ENCODE peak calls at places on chromosomes 6 and 20, in nine cellular contexts. One of them, this sample, is unnamed.

GRCh38 chr6:4780360-4780812 is 4.2 kb downstream of the CDYL start:
- DNase-seq in A549: peak
- DNase-seq in body of pancreas: no peak
- DNase-seq in H54: no peak
- DNase-seq in transverse colon: peak
- DNase-seq in IMR-90: peak
- DNase-seq in heart left ventricle: no peak
- DNase-seq in adrenal gland: no peak
- DNase-seq in GM12892: no peak
- DNase-seq in this sample: peak

GRCh38 chr6:170344631-170345576 is 38.3 kb downstream of the FAM120B start:
- DNase-seq in body of pancreas: no peak
- DNase-seq in adrenal gland: peak
- DNase-seq in transverse colon: no peak
- DNase-seq in H54: peak
- DNase-seq in GM12892: no peak
- DNase-seq in heart left ventricle: no peak
- DNase-seq in IMR-90: peak
- DNase-seq in A549: peak
- DNase-seq in this sample: no peak

GRCh38 chr6:139149383-139149782 is 14.5 kb downstream of the HECA start:
- DNase-seq in transverse colon: no peak
- DNase-seq in H54: no peak
- DNase-seq in A549: no peak
- DNase-seq in GM12892: no peak
- DNase-seq in body of pancreas: no peak
- DNase-seq in heart left ventricle: no peak
- DNase-seq in adrenal gland: no peak
- DNase-seq in IMR-90: peak
- DNase-seq in this sample: no peak

GRCh38 chr6:50637267-50637666 is 76.1 kb upstream of the TFAP2D start:
- DNase-seq in transverse colon: no peak
- DNase-seq in body of pancreas: no peak
- DNase-seq in A549: no peak
- DNase-seq in heart left ventricle: no peak
- DNase-seq in GM12892: no peak
- DNase-seq in IMR-90: no peak
- DNase-seq in adrenal gland: no peak
- DNase-seq in H54: no peak
- DNase-seq in this sample: no peak

GRCh38 chr6:37732688-37733087 is 35.0 kb upstream of the MDGA1 start:
- DNase-seq in body of pancreas: no peak
- DNase-seq in heart left ventricle: no peak
- DNase-seq in adrenal gland: no peak
- DNase-seq in A549: no peak
- DNase-seq in H54: no peak
- DNase-seq in GM12892: no peak
- DNase-seq in IMR-90: no peak
- DNase-seq in transverse colon: no peak
- DNase-seq in this sample: no peak

GRCh38 chr6:112282217-112282616 is 27.9 kb upstream of the LAMA4 start:
- DNase-seq in IMR-90: peak
- DNase-seq in heart left ventricle: no peak
- DNase-seq in transverse colon: peak
- DNase-seq in GM12892: no peak
- DNase-seq in A549: peak
- DNase-seq in H54: peak
- DNase-seq in adrenal gland: peak
- DNase-seq in body of pancreas: no peak
- DNase-seq in this sample: peak

GRCh38 chr20:58117944-58118343 is 110.5 kb downstream of the ANKRD60 start:
- DNase-seq in IMR-90: no peak
- DNase-seq in A549: no peak
- DNase-seq in adrenal gland: no peak
- DNase-seq in H54: no peak
- DNase-seq in heart left ventricle: no peak
- DNase-seq in transverse colon: no peak
- DNase-seq in GM12892: no peak
- DNase-seq in body of pancreas: no peak
- DNase-seq in this sample: no peak

GRCh38 chr20:2236266-2236665 is 59.5 kb upstream of the TGM3 start:
- DNase-seq in adrenal gland: no peak
- DNase-seq in GM12892: no peak
- DNase-seq in heart left ventricle: no peak
- DNase-seq in A549: no peak
- DNase-seq in body of pancreas: no peak
- DNase-seq in H54: no peak
- DNase-seq in transverse colon: no peak
- DNase-seq in IMR-90: peak
- DNase-seq in this sample: no peak

GRCh38 chr6:15419493-15419892 is 173.6 kb downstream of the JARID2 start:
- DNase-seq in heart left ventricle: no peak
- DNase-seq in A549: no peak
- DNase-seq in body of pancreas: no peak
- DNase-seq in IMR-90: no peak
- DNase-seq in GM12892: no peak
- DNase-seq in H54: no peak
- DNase-seq in adrenal gland: no peak
- DNase-seq in transverse colon: no peak
- DNase-seq in this sample: no peak

GRCh38 chr6:133410628-133411027 is 169.5 kb downstream of the EYA4 start:
- DNase-seq in GM12892: no peak
- DNase-seq in heart left ventricle: no peak
- DNase-seq in A549: peak
- DNase-seq in adrenal gland: no peak
- DNase-seq in body of pancreas: no peak
- DNase-seq in transverse colon: no peak
- DNase-seq in H54: no peak
- DNase-seq in IMR-90: no peak
- DNase-seq in this sample: no peak

GRCh38 chr20:52874241-52874640 is 97.9 kb upstream of the TSHZ2 start:
- DNase-seq in transverse colon: no peak
- DNase-seq in GM12892: no peak
- DNase-seq in IMR-90: no peak
- DNase-seq in A549: no peak
- DNase-seq in body of pancreas: no peak
- DNase-seq in H54: no peak
- DNase-seq in adrenal gland: no peak
- DNase-seq in heart left ventricle: no peak
- DNase-seq in this sample: no peak

GRCh38 chr6:150213301-150213700 is 70.5 kb downstream of the PPP1R14C start:
- DNase-seq in A549: no peak
- DNase-seq in H54: no peak
- DNase-seq in IMR-90: no peak
- DNase-seq in transverse colon: no peak
- DNase-seq in body of pancreas: no peak
- DNase-seq in GM12892: no peak
- DNase-seq in heart left ventricle: no peak
- DNase-seq in adrenal gland: no peak
- DNase-seq in this sample: no peak

GRCh38 chr6:150212745-150213144 is 69.9 kb downstream of the PPP1R14C start:
- DNase-seq in IMR-90: peak
- DNase-seq in transverse colon: no peak
- DNase-seq in GM12892: no peak
- DNase-seq in H54: no peak
- DNase-seq in heart left ventricle: no peak
- DNase-seq in adrenal gland: no peak
- DNase-seq in body of pancreas: no peak
- DNase-seq in A549: no peak
- DNase-seq in this sample: no peak

GRCh38 chr6:150214310-150214709 is 71.5 kb downstream of the PPP1R14C start:
- DNase-seq in adrenal gland: no peak
- DNase-seq in transverse colon: no peak
- DNase-seq in body of pancreas: no peak
- DNase-seq in GM12892: no peak
- DNase-seq in H54: no peak
- DNase-seq in heart left ventricle: no peak
- DNase-seq in A549: no peak
- DNase-seq in IMR-90: no peak
- DNase-seq in this sample: no peak

GRCh38 chr6:150209415-150209814 is 66.6 kb downstream of the PPP1R14C start:
- DNase-seq in heart left ventricle: no peak
- DNase-seq in A549: no peak
- DNase-seq in IMR-90: no peak
- DNase-seq in adrenal gland: no peak
- DNase-seq in body of pancreas: no peak
- DNase-seq in H54: no peak
- DNase-seq in transverse colon: no peak
- DNase-seq in GM12892: no peak
- DNase-seq in this sample: no peak

DNA sequence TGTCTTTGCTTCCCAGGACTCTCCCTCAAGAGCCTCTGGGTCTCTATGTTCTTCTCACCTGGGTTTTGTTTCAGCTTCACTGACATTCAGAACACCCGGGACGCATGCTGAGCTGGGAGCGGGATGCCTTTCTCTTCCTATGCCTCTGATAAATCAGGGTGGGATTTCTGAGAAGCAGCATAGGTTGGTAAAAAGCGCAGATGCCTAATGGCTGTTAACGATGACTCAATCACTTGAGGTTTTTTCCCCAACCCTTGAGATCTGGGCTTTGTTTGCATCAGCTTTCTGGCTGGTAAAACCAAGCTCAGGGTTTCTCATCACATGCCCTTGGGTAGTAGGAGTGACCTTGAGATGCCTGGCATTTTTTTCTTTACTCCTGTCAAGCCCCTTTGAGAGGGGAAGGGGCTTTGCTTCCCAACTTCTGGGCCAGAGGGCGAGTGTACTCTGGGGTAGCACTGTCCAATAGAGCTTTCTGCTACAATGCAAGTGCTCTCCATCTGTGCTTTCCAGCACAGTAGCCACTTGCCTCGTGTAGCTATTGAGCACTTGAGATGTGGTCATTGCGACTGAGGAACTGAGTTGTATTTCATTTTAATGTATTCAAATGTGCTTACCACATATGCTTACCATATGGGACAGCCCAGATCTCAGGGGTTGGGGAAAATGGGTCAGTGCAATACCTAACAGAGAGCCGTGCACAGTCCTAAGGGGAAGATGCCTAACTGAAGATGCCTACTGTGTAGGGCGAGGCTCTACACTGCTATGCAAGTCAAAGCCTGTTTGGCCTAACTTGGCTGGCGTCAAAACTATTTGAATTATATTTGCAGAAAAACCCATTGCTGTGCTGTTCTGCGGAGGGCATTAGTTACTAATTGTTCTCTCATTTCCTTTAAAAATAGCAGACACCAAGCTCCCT is 69.1 kb downstream of the PPP1R14C start:
- DNase-seq in A549: no peak
- DNase-seq in body of pancreas: no peak
- DNase-seq in adrenal gland: no peak
- DNase-seq in H54: no peak
- DNase-seq in heart left ventricle: no peak
- DNase-seq in GM12892: no peak
- DNase-seq in IMR-90: no peak
- DNase-seq in transverse colon: no peak
- DNase-seq in this sample: no peak
- TF ChIP-seq POLR2A in A549: no peak
- TF ChIP-seq POLR2A in body of pancreas: no peak
- TF ChIP-seq POLR2A in adrenal gland: no peak
- TF ChIP-seq POLR2A in H54: no peak
- TF ChIP-seq POLR2A in heart left ventricle: no peak
- TF ChIP-seq POLR2A in GM12892: no peak
- TF ChIP-seq POLR2A in IMR-90: no peak
- TF ChIP-seq POLR2A in transverse colon: no peak
- TF ChIP-seq POLR2A in this sample: no peak

DNA sequence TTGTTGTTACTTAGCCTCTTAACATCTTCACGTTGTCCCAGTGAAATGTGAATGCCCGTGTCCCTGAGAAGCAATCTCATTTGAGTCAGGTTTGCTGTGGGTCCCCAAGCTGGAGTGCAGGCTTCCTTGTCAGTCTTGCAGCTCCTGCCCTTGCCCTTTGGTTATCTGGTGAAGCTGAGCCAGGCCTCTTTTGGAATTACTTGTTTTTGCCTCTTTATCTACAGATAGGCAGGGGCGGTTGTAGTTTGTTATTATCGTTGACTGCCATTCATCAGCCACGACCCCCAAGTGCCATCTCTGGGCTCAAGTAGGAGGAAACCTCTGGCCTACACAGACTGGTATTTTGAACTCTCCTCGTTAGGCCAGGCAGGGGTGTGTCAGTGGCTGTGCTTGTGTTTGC is 2.2 kb downstream of the TMEM14C start:
- DNase-seq in H54: no peak
- DNase-seq in transverse colon: no peak
- DNase-seq in adrenal gland: no peak
- DNase-seq in GM12892: no peak
- DNase-seq in heart left ventricle: no peak
- DNase-seq in IMR-90: no peak
- DNase-seq in A549: no peak
- DNase-seq in body of pancreas: no peak
- DNase-seq in this sample: no peak
- TF ChIP-seq POLR2A in H54: no peak
- TF ChIP-seq POLR2A in transverse colon: no peak
- TF ChIP-seq POLR2A in adrenal gland: no peak
- TF ChIP-seq POLR2A in GM12892: no peak
- TF ChIP-seq POLR2A in heart left ventricle: no peak
- TF ChIP-seq POLR2A in IMR-90: no peak
- TF ChIP-seq POLR2A in A549: no peak
- TF ChIP-seq POLR2A in body of pancreas: no peak
- TF ChIP-seq POLR2A in this sample: no peak

GRCh38 chr6:26223677-26224546 is 136.7 kb downstream of the HFE start:
- DNase-seq in heart left ventricle: peak
- DNase-seq in GM12892: no peak
- DNase-seq in transverse colon: peak
- DNase-seq in H54: peak
- DNase-seq in IMR-90: peak
- DNase-seq in body of pancreas: no peak
- DNase-seq in adrenal gland: peak
- DNase-seq in A549: peak
- DNase-seq in this sample: peak
- TF ChIP-seq POLR2A in heart left ventricle: no peak
- TF ChIP-seq POLR2A in GM12892: no peak
- TF ChIP-seq POLR2A in transverse colon: peak
- TF ChIP-seq POLR2A in H54: no peak
- TF ChIP-seq POLR2A in IMR-90: peak
- TF ChIP-seq POLR2A in body of pancreas: peak
- TF ChIP-seq POLR2A in adrenal gland: peak
- TF ChIP-seq POLR2A in A549: no peak
- TF ChIP-seq POLR2A in this sample: no peak

GRCh38 chr6:63509652-63510352 is 62.5 kb upstream of the LOC128125822 start:
- DNase-seq in heart left ventricle: peak
- DNase-seq in adrenal gland: peak
- DNase-seq in transverse colon: peak
- DNase-seq in body of pancreas: peak
- DNase-seq in H54: no peak
- DNase-seq in A549: peak
- DNase-seq in GM12892: no peak
- DNase-seq in IMR-90: peak
- DNase-seq in this sample: peak
- TF ChIP-seq POLR2A in heart left ventricle: no peak
- TF ChIP-seq POLR2A in adrenal gland: no peak
- TF ChIP-seq POLR2A in transverse colon: no peak
- TF ChIP-seq POLR2A in body of pancreas: no peak
- TF ChIP-seq POLR2A in H54: no peak
- TF ChIP-seq POLR2A in A549: no peak
- TF ChIP-seq POLR2A in GM12892: no peak
- TF ChIP-seq POLR2A in IMR-90: no peak
- TF ChIP-seq POLR2A in this sample: no peak